ENCODE peak calls at places on chromosomes 6 and 20, in seven cellular contexts. One of them, this sample, is unnamed.

GRCh38 chr6:129578315-129578714 is 131.7 kb downstream of the ARHGAP18 start:
- DNase-seq in DND-41: no peak
- DNase-seq in H9: no peak
- DNase-seq in fibroblast of lung: no peak
- DNase-seq in IMR-90: no peak
- DNase-seq in HCT116: no peak
- DNase-seq in mammary epithelial cell: no peak
- DNase-seq in this sample: no peak

GRCh38 chr6:168088161-168089106 is 9.4 kb upstream of the FRMD1 start:
- DNase-seq in IMR-90: peak; percentile 74
- DNase-seq in HCT116: no peak
- DNase-seq in H9: peak; percentile 66
- DNase-seq in fibroblast of lung: peak; percentile 59
- DNase-seq in mammary epithelial cell: no peak
- DNase-seq in DND-41: no peak
- DNase-seq in this sample: no peak

GRCh38 chr20:42639140-42639539 is 550.6 kb downstream of the PTPRT start:
- DNase-seq in mammary epithelial cell: no peak
- DNase-seq in HCT116: no peak
- DNase-seq in fibroblast of lung: no peak
- DNase-seq in DND-41: no peak
- DNase-seq in IMR-90: no peak
- DNase-seq in H9: peak; percentile 30
- DNase-seq in this sample: no peak

GRCh38 chr6:32906539-32906938 is 34.3 kb downstream of the HLA-DMB start:
- DNase-seq in H9: no peak
- DNase-seq in HCT116: no peak
- DNase-seq in mammary epithelial cell: peak; percentile 46
- DNase-seq in IMR-90: peak; percentile 74
- DNase-seq in DND-41: no peak
- DNase-seq in fibroblast of lung: peak; percentile 74
- DNase-seq in this sample: no peak

GRCh38 chr20:31860431-31861345 is 9.6 kb downstream of the DUSP15 start:
- DNase-seq in mammary epithelial cell: peak; percentile 40
- DNase-seq in IMR-90: no peak
- DNase-seq in DND-41: no peak
- DNase-seq in H9: peak; percentile 75
- DNase-seq in HCT116: no peak
- DNase-seq in fibroblast of lung: no peak
- DNase-seq in this sample: no peak

GRCh38 chr6:34239240-34239825 is 2.7 kb downstream of the HMGA1 start:
- DNase-seq in HCT116: no peak
- DNase-seq in fibroblast of lung: no peak
- DNase-seq in mammary epithelial cell: no peak
- DNase-seq in H9: no peak
- DNase-seq in IMR-90: no peak
- DNase-seq in DND-41: no peak
- DNase-seq in this sample: no peak

GRCh38 chr6:157761331-157761921 is 61.6 kb upstream of the SNX9 start:
- DNase-seq in mammary epithelial cell: peak; percentile 69
- DNase-seq in IMR-90: peak; percentile 76
- DNase-seq in H9: no peak
- DNase-seq in DND-41: no peak
- DNase-seq in fibroblast of lung: peak; percentile 90
- DNase-seq in HCT116: no peak
- DNase-seq in this sample: no peak

GRCh38 chr6:33312361-33313104 is 1.3 kb downstream of the TAPBP start:
- DNase-seq in IMR-90: peak; percentile 64
- DNase-seq in mammary epithelial cell: peak; percentile 85
- DNase-seq in fibroblast of lung: peak; percentile 80
- DNase-seq in HCT116: peak; percentile 59
- DNase-seq in DND-41: peak; percentile 76
- DNase-seq in H9: peak; percentile 94
- DNase-seq in this sample: peak; percentile 93

GRCh38 chr6:75504902-75505233 is 11.3 kb upstream of the FILIP1 start:
- DNase-seq in DND-41: no peak
- DNase-seq in mammary epithelial cell: no peak
- DNase-seq in H9: no peak
- DNase-seq in IMR-90: no peak
- DNase-seq in HCT116: no peak
- DNase-seq in fibroblast of lung: no peak
- DNase-seq in this sample: no peak
- H3K9ac ChIP-seq in DND-41: no peak overlapping the region
- H3K9ac ChIP-seq in mammary epithelial cell: no peak overlapping the region
- H3K9ac ChIP-seq in H9: no peak overlapping the region
- H3K9ac ChIP-seq in IMR-90: no peak overlapping the region
- H3K9ac ChIP-seq in HCT116: no peak overlapping the region
- H3K9ac ChIP-seq in fibroblast of lung: no peak overlapping the region
- H3K9ac ChIP-seq in this sample: no peak overlapping the region

GRCh38 chr20:8536219-8536618 is 404.2 kb downstream of the PLCB1 start:
- DNase-seq in IMR-90: no peak
- DNase-seq in H9: no peak
- DNase-seq in fibroblast of lung: no peak
- DNase-seq in mammary epithelial cell: no peak
- DNase-seq in HCT116: no peak
- DNase-seq in DND-41: no peak
- DNase-seq in this sample: no peak

GRCh38 chr20:8540466-8540865 is 408.4 kb downstream of the PLCB1 start:
- DNase-seq in H9: no peak
- DNase-seq in HCT116: no peak
- DNase-seq in IMR-90: no peak
- DNase-seq in mammary epithelial cell: no peak
- DNase-seq in fibroblast of lung: no peak
- DNase-seq in DND-41: no peak
- DNase-seq in this sample: no peak

GRCh38 chr20:8545212-8545611 is 413.1 kb downstream of the PLCB1 start:
- DNase-seq in mammary epithelial cell: no peak
- DNase-seq in IMR-90: peak; percentile 18
- DNase-seq in H9: no peak
- DNase-seq in fibroblast of lung: peak; percentile 73
- DNase-seq in HCT116: no peak
- DNase-seq in DND-41: no peak
- DNase-seq in this sample: no peak

GRCh38 chr20:8547035-8547649 is 415.1 kb downstream of the PLCB1 start:
- DNase-seq in DND-41: no peak
- DNase-seq in mammary epithelial cell: no peak
- DNase-seq in H9: no peak
- DNase-seq in fibroblast of lung: no peak
- DNase-seq in HCT116: no peak
- DNase-seq in IMR-90: no peak
- DNase-seq in this sample: no peak

GRCh38 chr20:8542115-8542486 is 410.0 kb downstream of the PLCB1 start:
- DNase-seq in H9: no peak
- DNase-seq in HCT116: no peak
- DNase-seq in DND-41: no peak
- DNase-seq in fibroblast of lung: no peak
- DNase-seq in mammary epithelial cell: no peak
- DNase-seq in IMR-90: no peak
- DNase-seq in this sample: no peak
- H2AFZ ChIP-seq in H9: no peak overlapping the region
- H2AFZ ChIP-seq in HCT116: no peak overlapping the region
- H2AFZ ChIP-seq in DND-41: no peak overlapping the region
- H2AFZ ChIP-seq in fibroblast of lung: no peak overlapping the region
- H2AFZ ChIP-seq in mammary epithelial cell: no peak overlapping the region
- H2AFZ ChIP-seq in IMR-90: no peak overlapping the region
- H2AFZ ChIP-seq in this sample: no peak overlapping the region

DNA sequence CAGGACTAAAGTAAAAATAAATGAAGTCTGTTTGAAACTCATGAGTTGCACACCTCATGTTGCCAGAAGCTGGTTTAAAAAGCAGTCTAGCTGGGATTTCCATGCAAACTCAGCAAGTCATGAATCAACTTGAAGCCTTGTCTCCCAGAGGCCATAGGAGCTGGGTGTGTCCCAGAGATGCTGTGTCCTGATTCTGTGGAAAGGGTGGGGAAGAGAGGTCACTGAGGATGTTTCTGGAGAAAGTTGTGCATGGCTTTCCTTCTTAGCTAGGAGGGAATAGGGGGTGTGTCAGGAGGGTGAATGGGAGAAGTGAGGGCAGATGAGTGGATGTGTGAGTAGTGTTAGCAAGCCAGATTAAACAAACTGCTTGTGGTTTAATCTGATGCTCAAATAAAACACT is 111.3 kb downstream of the ADAT2 start:
- DNase-seq in HCT116: no peak
- DNase-seq in H9: no peak
- DNase-seq in IMR-90: no peak
- DNase-seq in fibroblast of lung: no peak
- DNase-seq in DND-41: no peak
- DNase-seq in mammary epithelial cell: peak; percentile 97
- DNase-seq in this sample: no peak
- H3K9ac ChIP-seq in HCT116: no peak overlapping the region
- H3K9ac ChIP-seq in H9: no peak overlapping the region
- H3K9ac ChIP-seq in IMR-90: no peak overlapping the region
- H3K9ac ChIP-seq in fibroblast of lung: no peak overlapping the region
- H3K9ac ChIP-seq in DND-41: no peak overlapping the region
- H3K9ac ChIP-seq in mammary epithelial cell: peak overlapping the region; percentile 43
- H3K9ac ChIP-seq in this sample: no peak overlapping the region

DNA sequence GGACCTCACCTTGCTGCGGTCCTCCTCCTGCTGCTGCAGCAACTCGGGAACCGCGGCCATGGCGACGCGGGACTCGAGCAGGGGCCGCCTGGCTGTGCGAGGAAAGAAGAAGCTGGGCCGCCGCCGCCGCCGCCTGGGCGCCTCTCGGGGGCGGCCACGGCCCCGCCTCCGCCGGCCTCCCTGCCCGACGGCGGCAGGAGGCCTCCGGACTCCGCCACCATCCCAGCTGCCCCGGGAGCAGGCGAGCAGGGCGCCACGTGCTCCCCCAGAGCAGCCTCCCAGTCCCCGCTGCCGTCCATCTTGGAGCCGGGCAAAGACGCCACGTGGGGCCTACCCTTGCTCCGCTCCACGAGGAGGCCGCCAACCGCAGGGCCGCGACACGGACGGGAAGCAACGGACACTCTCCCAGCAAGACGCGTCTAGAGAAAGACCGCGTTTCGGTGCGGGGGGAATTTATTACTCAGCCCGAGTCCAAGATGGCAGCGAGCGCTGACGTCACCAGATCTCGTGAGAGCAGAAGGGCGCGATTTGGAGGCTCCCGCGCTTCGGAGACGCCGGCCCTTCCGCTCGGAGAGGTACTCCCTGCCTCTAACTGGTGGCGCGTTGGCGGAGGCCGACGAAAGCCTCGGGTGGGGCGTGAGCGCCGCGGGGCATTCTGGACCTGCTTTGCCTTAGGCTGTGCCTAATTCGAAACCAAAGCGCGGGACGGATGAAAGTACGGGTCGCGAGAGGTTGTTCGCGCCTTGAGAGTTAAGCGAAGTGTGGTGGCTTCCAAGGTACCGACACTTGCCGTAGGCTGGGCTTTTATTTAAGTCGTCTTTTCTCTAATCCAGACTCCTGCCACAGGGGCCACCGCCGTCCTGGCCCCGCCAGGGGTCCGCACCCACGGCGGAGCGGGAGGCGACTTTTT is at the start of the genes MGME1 and SNX5:
- DNase-seq in mammary epithelial cell: peak; percentile 99
- DNase-seq in H9: peak; percentile 99
- DNase-seq in HCT116: peak; percentile 99
- DNase-seq in IMR-90: peak; percentile 99
- DNase-seq in fibroblast of lung: peak; percentile 99
- DNase-seq in DND-41: peak; percentile 100
- DNase-seq in this sample: peak; percentile 100
- H2AFZ ChIP-seq in mammary epithelial cell: peak within 1 kb of the TSS; percentile 92
- H2AFZ ChIP-seq in H9: no peak within 1 kb of the TSS
- H2AFZ ChIP-seq in HCT116: no peak within 1 kb of the TSS
- H2AFZ ChIP-seq in IMR-90: peak within 1 kb of the TSS; percentile 95
- H2AFZ ChIP-seq in fibroblast of lung: peak within 1 kb of the TSS; percentile 84
- H2AFZ ChIP-seq in DND-41: peak within 1 kb of the TSS; percentile 82
- H2AFZ ChIP-seq in this sample: peak within 1 kb of the TSS; percentile 75

GRCh38 chr20:37238426-37238825 is 23.2 kb downstream of the GHRH start:
- DNase-seq in DND-41: no peak
- DNase-seq in H9: no peak
- DNase-seq in fibroblast of lung: peak; percentile 6
- DNase-seq in IMR-90: no peak
- DNase-seq in mammary epithelial cell: no peak
- DNase-seq in HCT116: no peak
- DNase-seq in this sample: no peak
- H3K9ac ChIP-seq in DND-41: no peak overlapping the region
- H3K9ac ChIP-seq in H9: no peak overlapping the region
- H3K9ac ChIP-seq in fibroblast of lung: no peak overlapping the region
- H3K9ac ChIP-seq in IMR-90: no peak overlapping the region
- H3K9ac ChIP-seq in mammary epithelial cell: no peak overlapping the region
- H3K9ac ChIP-seq in HCT116: no peak overlapping the region
- H3K9ac ChIP-seq in this sample: no peak overlapping the region